ENCODE peak calls at places on chromosomes 13 and 19, in four cellular contexts. Y is T-cell, F is EH, U is bronchial epithelial cell. L is an unnamed sample.

GRCh38 chr19:35123573-35123972 is 8.0 kb downstream of the FXYD3 start:
- DNase-seq in F (no peak), Y (no peak), U (peak), L (no peak)

GRCh38 chr13:72390909-72391308 is 336.5 kb downstream of the MZT1 start:
- DNase-seq in Y (no peak), F (no peak), U (peak), L (peak)

GRCh38 chr19:13329766-13330165 is 176.5 kb downstream of the CACNA1A start:
- DNase-seq in F (peak), U (no peak), Y (no peak), L (no peak)

GRCh38 chr13:112715715-112716460 is 26.1 kb downstream of the ATP11A start:
- DNase-seq in U (no peak), F (no peak), Y (no peak), L (no peak)

GRCh38 chr19:8306235-8307054 is 1.7 kb downstream of the CD320 start:
- DNase-seq in U (no peak), F (no peak), Y (no peak), L (no peak)

GRCh38 chr19:16369664-16370576 is 45.3 kb downstream of the KLF2 start:
- DNase-seq in U (no peak), Y (peak), F (no peak), L (no peak)

GRCh38 chr19:16085115-16085514 is 8.8 kb downstream of the TPM4 start:
- DNase-seq in Y (no peak), F (peak), U (peak), L (no peak)

GRCh38 chr19:925912-926594 is at the start of gene ARID3A:
- DNase-seq in U (no peak), F (no peak), Y (no peak), L (no peak)

GRCh38 chr13:32910530-32910929 is 105.7 kb upstream of the KL start:
- DNase-seq in Y (no peak), F (peak), U (no peak), L (no peak)

GRCh38 chr19:41997121-41997850 is 3.3 kb upstream of the ATP1A3 start:
- DNase-seq in U (no peak), Y (no peak), F (peak), L (no peak)

GRCh38 chr13:75647126-75647784 is 11.1 kb downstream of the LMO7 start:
- DNase-seq in U (peak), Y (no peak), F (peak), L (no peak)

L was measured in skeletal muscle cell.